ENCODE peak calls at places on chromosomes 4 and X, in four cellular contexts. One of them, this sample, is unnamed.

GRCh38 chr4:186685744-186686143 is 37.9 kb downstream of the FAT1 start:
- DNase-seq in psoas muscle: no peak
- DNase-seq in sigmoid colon: no peak
- DNase-seq in neural progenitor cell: no peak
- DNase-seq in this sample: no peak

GRCh38 chr4:107552306-107552705 is 167.7 kb downstream of the PAPSS1 start:
- DNase-seq in sigmoid colon: no peak
- DNase-seq in psoas muscle: no peak
- DNase-seq in neural progenitor cell: no peak
- DNase-seq in this sample: no peak

GRCh38 chr4:6991771-6992557 is 51.2 kb upstream of the TADA2B start:
- DNase-seq in neural progenitor cell: no peak
- DNase-seq in psoas muscle: no peak
- DNase-seq in sigmoid colon: no peak
- DNase-seq in this sample: peak; percentile 61

GRCh38 chr4:37322122-37322521 is 77.6 kb downstream of the NWD2 start:
- DNase-seq in psoas muscle: no peak
- DNase-seq in sigmoid colon: no peak
- DNase-seq in neural progenitor cell: no peak
- DNase-seq in this sample: no peak

GRCh38 chr4:147117400-147117799 is 171.7 kb upstream of the TTC29 start:
- DNase-seq in psoas muscle: no peak
- DNase-seq in sigmoid colon: no peak
- DNase-seq in neural progenitor cell: no peak
- DNase-seq in this sample: no peak

GRCh38 chrX:30282527-30282926 is 26.7 kb downstream of the NR0B1 start:
- DNase-seq in psoas muscle: no peak
- DNase-seq in neural progenitor cell: no peak
- DNase-seq in sigmoid colon: no peak
- DNase-seq in this sample: no peak

GRCh38 chr4:77990904-77991358 is 66.2 kb upstream of the FRAS1 start:
- DNase-seq in sigmoid colon: no peak
- DNase-seq in neural progenitor cell: no peak
- DNase-seq in psoas muscle: no peak
- DNase-seq in this sample: no peak

GRCh38 chrX:40809210-40809609 is 73.9 kb upstream of the MED14 start:
- DNase-seq in neural progenitor cell: no peak
- DNase-seq in sigmoid colon: no peak
- DNase-seq in psoas muscle: no peak
- DNase-seq in this sample: no peak

GRCh38 chrX:131942045-131942444 is 81.1 kb upstream of the STK26 start:
- DNase-seq in sigmoid colon: no peak
- DNase-seq in psoas muscle: no peak
- DNase-seq in neural progenitor cell: no peak
- DNase-seq in this sample: no peak

GRCh38 chr4:152342293-152342692 is 193.6 kb downstream of the FBXW7 start:
- DNase-seq in neural progenitor cell: no peak
- DNase-seq in sigmoid colon: no peak
- DNase-seq in psoas muscle: no peak
- DNase-seq in this sample: no peak

GRCh38 chr4:183591301-183591700 is 67.7 kb downstream of the RWDD4 start:
- DNase-seq in sigmoid colon: no peak
- DNase-seq in psoas muscle: no peak
- DNase-seq in neural progenitor cell: no peak
- DNase-seq in this sample: no peak

GRCh38 chrX:108699368-108699767 is 37.0 kb downstream of the IRS4 start:
- DNase-seq in psoas muscle: no peak
- DNase-seq in sigmoid colon: no peak
- DNase-seq in neural progenitor cell: peak; percentile 54
- DNase-seq in this sample: no peak

GRCh38 chrX:45756562-45756961 is 555.9 kb upstream of the DIPK2B start:
- DNase-seq in psoas muscle: no peak
- DNase-seq in sigmoid colon: no peak
- DNase-seq in neural progenitor cell: no peak
- DNase-seq in this sample: no peak

GRCh38 chrX:13219990-13220764 is 99.7 kb downstream of the ATXN3L start:
- DNase-seq in psoas muscle: no peak
- DNase-seq in neural progenitor cell: no peak
- DNase-seq in sigmoid colon: no peak
- DNase-seq in this sample: no peak

GRCh38 chr4:177937051-177937450 is 494.8 kb upstream of the AGA start:
- DNase-seq in neural progenitor cell: no peak
- DNase-seq in sigmoid colon: no peak
- DNase-seq in psoas muscle: no peak
- DNase-seq in this sample: no peak
- H3K27me3 ChIP-seq in neural progenitor cell: no peaks in the 10 kb centered on the region
- H3K27me3 ChIP-seq in sigmoid colon: no peaks in the 10 kb centered on the region
- H3K27me3 ChIP-seq in psoas muscle: no peaks in the 10 kb centered on the region
- H3K27me3 ChIP-seq in this sample: no peaks in the 10 kb centered on the region

GRCh38 chrX:48792219-48792618 is 5.8 kb downstream of the GATA1 start:
- DNase-seq in sigmoid colon: no peak
- DNase-seq in neural progenitor cell: no peak
- DNase-seq in psoas muscle: no peak
- DNase-seq in this sample: no peak

GRCh38 chrX:48793935-48794334 is 7.5 kb downstream of the GATA1 start:
- DNase-seq in psoas muscle: no peak
- DNase-seq in neural progenitor cell: no peak
- DNase-seq in sigmoid colon: no peak
- DNase-seq in this sample: peak; percentile 32

GRCh38 chrX:48794340-48794920 is 7.4 kb upstream of the HDAC6 start:
- DNase-seq in neural progenitor cell: no peak
- DNase-seq in psoas muscle: no peak
- DNase-seq in sigmoid colon: no peak
- DNase-seq in this sample: peak; percentile 51

GRCh38 chrX:48798318-48798717 is 3.5 kb upstream of the HDAC6 start:
- DNase-seq in neural progenitor cell: no peak
- DNase-seq in sigmoid colon: no peak
- DNase-seq in psoas muscle: no peak
- DNase-seq in this sample: no peak

DNA sequence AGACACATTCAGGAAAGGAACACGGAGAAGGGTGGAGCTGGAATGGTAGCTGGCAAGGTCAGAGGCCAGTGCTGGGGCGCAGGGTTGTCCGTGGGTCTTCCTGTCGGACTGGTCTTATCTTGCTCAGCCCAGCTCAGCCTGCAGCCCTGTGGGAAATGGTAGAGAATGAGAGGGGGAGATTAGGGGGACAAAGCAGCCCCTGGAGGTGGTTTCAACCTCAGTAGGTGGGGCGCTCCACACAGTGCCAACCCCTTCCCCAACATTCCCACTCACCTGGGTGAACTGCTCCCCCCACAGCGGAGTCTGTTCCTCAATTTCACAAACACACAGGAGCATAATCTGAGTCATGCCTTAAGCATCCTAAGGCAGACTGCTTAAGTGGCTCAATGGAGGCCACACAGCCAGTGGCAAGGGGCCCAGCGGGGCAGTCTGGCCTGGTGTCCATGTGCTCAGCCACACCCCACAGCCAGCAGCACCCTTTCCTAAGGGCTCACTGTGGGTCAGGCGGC is 6.8 kb upstream of the HDAC6 start:
- DNase-seq in psoas muscle: no peak
- DNase-seq in neural progenitor cell: no peak
- DNase-seq in sigmoid colon: no peak
- DNase-seq in this sample: peak; percentile 51
- H3K27ac ChIP-seq in psoas muscle: no peak overlapping the region
- H3K27ac ChIP-seq in neural progenitor cell: no peak overlapping the region
- H3K27ac ChIP-seq in sigmoid colon: no peak overlapping the region
- H3K27ac ChIP-seq in this sample: no peak overlapping the region

DNA sequence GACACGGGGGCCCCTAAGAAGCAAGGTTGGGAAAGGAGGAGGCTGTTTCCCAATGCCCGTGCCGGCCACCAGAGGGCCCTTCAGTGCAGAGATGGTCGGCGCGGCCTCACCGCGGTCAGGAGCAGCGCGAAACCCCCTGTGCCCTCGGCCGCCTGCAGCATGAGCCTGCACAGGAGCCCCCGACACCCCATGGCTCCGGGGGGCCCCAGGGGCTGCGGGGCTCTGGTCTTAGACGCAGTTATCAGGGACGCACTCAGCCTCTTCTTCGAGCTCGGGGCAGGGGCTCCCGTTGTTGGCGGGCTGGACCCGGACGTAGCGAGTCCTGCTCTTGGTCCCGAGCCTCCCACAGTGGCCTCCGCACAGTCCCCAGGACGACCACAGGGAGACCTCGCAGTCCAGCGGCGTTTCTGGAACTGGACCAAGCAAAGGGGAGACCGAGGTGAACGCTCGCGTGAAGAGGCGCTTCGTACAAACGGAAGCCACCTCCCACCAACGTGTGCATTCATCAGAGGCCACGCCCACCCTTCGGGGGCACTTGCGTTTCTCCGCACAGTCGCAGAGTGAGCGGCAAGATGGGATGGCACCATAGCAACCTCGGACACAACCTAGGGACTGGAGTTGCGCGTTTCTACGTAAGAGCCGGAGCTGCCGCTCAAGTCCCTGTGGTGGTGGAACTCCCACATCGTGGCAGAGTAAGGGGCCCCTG is 5.0 kb downstream of the SPON2 start:
- DNase-seq in neural progenitor cell: peak; percentile 96
- DNase-seq in sigmoid colon: peak; percentile 92
- DNase-seq in psoas muscle: peak; percentile 89
- DNase-seq in this sample: peak; percentile 95
- H3K27me3 ChIP-seq in neural progenitor cell: peaks cover 78% of the 10 kb centered on the region
- H3K27me3 ChIP-seq in sigmoid colon: peaks cover 25% of the 10 kb centered on the region
- H3K27me3 ChIP-seq in psoas muscle: no peaks in the 10 kb centered on the region
- H3K27me3 ChIP-seq in this sample: no peaks in the 10 kb centered on the region

GRCh38 chr4:3386486-3386885 is 55.3 kb upstream of the HGFAC start:
- DNase-seq in psoas muscle: no peak
- DNase-seq in neural progenitor cell: no peak
- DNase-seq in sigmoid colon: peak; percentile 26
- DNase-seq in this sample: no peak

GRCh38 chr4:3384391-3384770 is 57.4 kb upstream of the HGFAC start:
- DNase-seq in psoas muscle: no peak
- DNase-seq in sigmoid colon: no peak
- DNase-seq in neural progenitor cell: no peak
- DNase-seq in this sample: peak; percentile 60

GRCh38 chr4:3387154-3387942 is 54.4 kb upstream of the HGFAC start:
- DNase-seq in psoas muscle: no peak
- DNase-seq in sigmoid colon: peak; percentile 61
- DNase-seq in neural progenitor cell: no peak
- DNase-seq in this sample: peak; percentile 61

GRCh38 chr4:3385719-3386440 is 55.9 kb upstream of the HGFAC start:
- DNase-seq in neural progenitor cell: no peak
- DNase-seq in sigmoid colon: peak; percentile 48
- DNase-seq in psoas muscle: no peak
- DNase-seq in this sample: no peak

DNA sequence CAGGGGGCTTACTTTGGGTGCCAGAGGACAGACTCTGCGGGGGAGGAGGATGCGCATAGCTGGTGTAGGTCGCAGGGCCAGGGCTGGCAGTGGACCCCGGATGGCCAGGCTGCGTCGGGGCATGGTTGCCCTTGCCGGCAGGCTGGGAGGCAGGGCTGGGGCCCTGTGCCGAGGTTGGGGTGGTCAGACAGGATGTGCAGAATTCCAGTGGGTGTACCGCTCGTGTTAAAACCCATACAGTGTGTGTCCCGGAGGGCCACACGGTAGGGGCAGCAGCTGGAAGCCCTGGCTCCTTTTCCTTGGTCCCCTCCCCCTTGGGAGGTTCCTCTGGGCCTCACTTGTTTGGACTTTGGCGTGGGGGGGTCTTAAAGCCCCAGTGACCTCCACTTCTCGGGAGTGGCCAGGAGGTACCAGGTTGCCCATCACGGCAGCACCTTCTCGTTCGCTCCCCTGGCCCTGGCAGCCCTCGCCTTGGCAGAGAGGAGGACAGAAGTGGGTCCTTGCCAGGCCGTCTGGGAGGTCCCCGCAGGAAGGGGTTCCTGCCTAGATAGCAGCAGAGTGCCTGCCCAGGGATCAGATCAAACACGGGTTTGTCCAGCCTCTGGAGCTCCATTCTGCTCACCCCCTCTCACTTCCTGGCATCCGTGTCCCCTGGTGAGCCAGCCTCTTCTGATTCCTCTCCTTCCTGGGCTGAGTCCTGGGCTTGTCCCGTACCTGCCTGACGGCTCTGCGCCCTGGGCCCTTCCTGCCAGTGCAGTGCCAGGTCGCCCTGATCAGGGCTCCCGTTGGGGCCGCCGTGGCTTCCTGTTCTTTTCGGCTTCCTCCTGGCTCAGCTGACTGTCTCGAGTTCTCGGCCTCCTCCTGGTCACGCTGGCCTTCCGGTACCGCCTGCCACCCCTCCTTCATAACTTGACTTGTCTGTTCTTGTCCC is 56.7 kb upstream of the HGFAC start:
- DNase-seq in neural progenitor cell: no peak
- DNase-seq in sigmoid colon: peak; percentile 75
- DNase-seq in psoas muscle: peak; percentile 69
- DNase-seq in this sample: peak; percentile 89
- H3K27ac ChIP-seq in neural progenitor cell: no peak overlapping the region
- H3K27ac ChIP-seq in sigmoid colon: peak overlapping the region; percentile 76
- H3K27ac ChIP-seq in psoas muscle: no peak overlapping the region
- H3K27ac ChIP-seq in this sample: no peak overlapping the region

GRCh38 chr4:68338625-68339024 is 11.3 kb downstream of the YTHDC1 start:
- DNase-seq in psoas muscle: no peak
- DNase-seq in sigmoid colon: no peak
- DNase-seq in neural progenitor cell: no peak
- DNase-seq in this sample: no peak
- H3K27me3 ChIP-seq in psoas muscle: no peaks in the 10 kb centered on the region
- H3K27me3 ChIP-seq in sigmoid colon: no peaks in the 10 kb centered on the region
- H3K27me3 ChIP-seq in neural progenitor cell: no peaks in the 10 kb centered on the region
- H3K27me3 ChIP-seq in this sample: no peaks in the 10 kb centered on the region

DNA sequence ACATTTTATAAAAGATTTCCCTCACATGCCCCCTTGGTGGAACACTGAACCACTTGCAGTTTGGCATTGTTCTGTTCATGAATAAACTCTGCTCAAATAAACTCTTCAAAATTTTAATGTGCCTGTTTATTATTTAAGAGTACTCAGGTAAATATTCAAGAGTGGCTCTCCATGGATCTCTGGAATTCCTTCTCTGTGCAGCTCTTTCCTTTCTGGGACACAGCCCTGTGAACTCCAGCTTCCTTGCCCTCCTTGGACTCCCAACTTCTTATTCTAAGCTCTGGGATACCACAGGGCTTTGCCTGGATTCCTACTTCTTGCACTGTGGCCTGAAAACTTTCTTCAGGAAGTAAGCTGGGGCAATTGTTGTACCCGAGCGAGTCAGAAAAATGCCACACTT is 8.3 kb downstream of the BEX3 start:
- DNase-seq in psoas muscle: no peak
- DNase-seq in neural progenitor cell: no peak
- DNase-seq in sigmoid colon: no peak
- DNase-seq in this sample: no peak
- H3K27ac ChIP-seq in psoas muscle: no peak overlapping the region
- H3K27ac ChIP-seq in neural progenitor cell: no peak overlapping the region
- H3K27ac ChIP-seq in sigmoid colon: no peak overlapping the region
- H3K27ac ChIP-seq in this sample: no peak overlapping the region

DNA sequence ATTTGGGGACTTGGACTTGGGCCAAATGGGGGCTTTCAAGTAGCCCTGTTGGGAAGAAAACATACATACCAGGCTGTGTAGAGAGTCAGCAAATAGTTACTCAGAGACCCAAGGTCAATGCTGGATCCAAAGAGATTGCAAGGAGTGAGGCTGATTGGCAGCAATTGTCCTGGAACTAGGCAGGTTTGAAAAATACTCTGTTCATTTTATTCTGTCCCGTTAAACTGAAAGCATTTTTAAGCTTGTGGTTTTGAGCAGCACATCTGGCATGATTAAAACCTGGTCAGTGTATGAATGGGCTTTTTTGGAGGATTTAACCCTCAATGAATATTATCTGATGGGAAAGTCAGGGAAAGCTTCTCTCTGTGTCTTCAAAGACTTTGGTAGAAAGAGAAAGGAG is 294.3 kb upstream of the BOD1L1 start:
- DNase-seq in neural progenitor cell: no peak
- DNase-seq in sigmoid colon: no peak
- DNase-seq in psoas muscle: no peak
- DNase-seq in this sample: no peak
- H3K27me3 ChIP-seq in neural progenitor cell: no peaks in the 10 kb centered on the region
- H3K27me3 ChIP-seq in sigmoid colon: no peaks in the 10 kb centered on the region
- H3K27me3 ChIP-seq in psoas muscle: no peaks in the 10 kb centered on the region
- H3K27me3 ChIP-seq in this sample: no peaks in the 10 kb centered on the region

This sample was measured in aorta.